ENCODE peak calls at places on chromosomes 12 and 14, in six cellular contexts. J is iPS DF 19.7; V is stimulated activated CD8-positive, alpha-beta memory T cell treated with anti-CD3 and anti-CD28 coated beads, Interleukin-7, amount 100 ng/mL, for 24 hours; Y is NCI-H1436 treated with DMSO at 0.1 percent for 48 hours; Z is progenitor cell of endocrine pancreas; O is kidney tubule cell. D is an unnamed sample.
A peak's percentile ranks its signal among the peaks of the same experiment; 100 is the strongest.

GRCh38 chr12:119328111-119328510 is 6.4 kb upstream of the CCDC60 start:
- DNase-seq in Z (no peak), V (no peak), J (peak; percentile 52), O (no peak), Y (no peak), D (no peak)

GRCh38 chr14:54908230-54908629 is 5.6 kb upstream of the GCH1 start:
- DNase-seq in Z (no peak), V (no peak), O (no peak), Y (no peak), J (no peak), D (no peak)

GRCh38 chr14:65989981-65990380 is 496.2 kb upstream of the CCDC196 start:
- DNase-seq in O (no peak), Z (no peak), Y (no peak), V (no peak), J (no peak), D (no peak)

GRCh38 chr12:116376354-116377193 is 99.1 kb upstream of the MED13L start:
- DNase-seq in O (peak; percentile 23), Z (no peak), Y (peak; percentile 45), J (no peak), V (no peak), D (no peak)

GRCh38 chr14:35506927-35507326 is 27.0 kb upstream of the INSM2 start:
- DNase-seq in Y (no peak), J (no peak), O (peak; percentile 35), V (no peak), Z (no peak), D (no peak)

GRCh38 chr12:47534695-47535094 is 171.1 kb downstream of the RPAP3 start:
- DNase-seq in J (no peak), O (no peak), V (no peak), Z (no peak), Y (no peak), D (no peak)

GRCh38 chr12:11593013-11593412 is 56.5 kb upstream of the ETV6 start:
- DNase-seq in O (no peak), V (no peak), Y (no peak), Z (no peak), J (no peak), D (no peak)

GRCh38 chr12:92395322-92395721 is 249.7 kb upstream of the BTG1 start:
- DNase-seq in Z (no peak), Y (no peak), O (no peak), J (no peak), V (no peak), D (no peak)

GRCh38 chr12:103841690-103842584 is 903 bp upstream of the NT5DC3 start:
- DNase-seq in V (peak; percentile 1), Z (peak; percentile 23), O (peak; percentile 97), Y (no peak), J (no peak), D (no peak)

GRCh38 chr12:131443019-131444000 is 267.6 kb upstream of the SFSWAP start:
- DNase-seq in Z (no peak), Y (no peak), J (no peak), O (no peak), V (no peak), D (no peak)

GRCh38 chr14:53055003-53055402 is 98.1 kb downstream of the DDHD1 start:
- DNase-seq in J (no peak), V (no peak), Z (no peak), Y (no peak), O (peak; percentile 54), D (peak; percentile 38)

GRCh38 chr14:97401714-97402113 is 604.5 kb downstream of the VRK1 start:
- DNase-seq in J (no peak), Y (no peak), Z (no peak), O (no peak), V (no peak), D (no peak)

GRCh38 chr14:105350450-105351244 is 36.1 kb downstream of the PACS2 start:
- DNase-seq in V (no peak), Y (no peak), J (no peak), O (no peak), Z (no peak), D (no peak)

GRCh38 chr12:103560604-103561101 is 26.4 kb upstream of the STAB2 start:
- DNase-seq in J (no peak), V (no peak), O (peak; percentile 100), Z (no peak), Y (no peak), D (no peak)

GRCh38 chr12:125683748-125684381 is 618.6 kb downstream of the AACS start:
- DNase-seq in J (peak; percentile 17), Z (peak; percentile 92), V (peak; percentile 12), O (peak; percentile 8), Y (no peak), D (peak; percentile 23)

GRCh38 chr14:56131865-56132830 is 13.9 kb downstream of the PELI2 start:
- DNase-seq in O (peak; percentile 10), Y (no peak), V (no peak), J (no peak), Z (no peak), D (no peak)

GRCh38 chr12:122785503-122785902 is 11.1 kb downstream of the CCDC62 start:
- DNase-seq in V (no peak), Y (no peak), O (no peak), J (no peak), Z (no peak), D (no peak)

GRCh38 chr12:53056901-53057300 is 7.0 kb downstream of the TNS2 start:
- DNase-seq in Y (no peak), J (no peak), O (no peak), V (no peak), Z (no peak), D (no peak)

GRCh38 chr14:75578786-75579781 is 664 bp downstream of the FLVCR2 start:
- DNase-seq in Y (no peak), Z (peak; percentile 10), V (no peak), O (peak; percentile 54), J (no peak), D (peak; percentile 49)

GRCh38 chr14:74563621-74564159 is 48.3 kb downstream of the LTBP2 start:
- DNase-seq in V (no peak), O (no peak), Y (no peak), Z (no peak), J (no peak), D (no peak)

GRCh38 chr14:58821421-58821820 is 183.7 kb downstream of the DACT1 start:
- DNase-seq in Y (no peak), V (no peak), J (no peak), O (peak; percentile 93), Z (no peak), D (no peak)

GRCh38 chr12:49537231-49537708 is 1.6 kb upstream of the KCNH3 start:
- DNase-seq in Y (no peak), Z (no peak), V (no peak), O (no peak), J (no peak), D (no peak)

GRCh38 chr12:114835031-114835430 is 151.1 kb upstream of the TBX3 start:
- DNase-seq in Z (no peak), Y (no peak), V (no peak), J (no peak), O (peak; percentile 28), D (no peak)

GRCh38 chr14:60090864-60091519 is 731 bp upstream of the PCNX4 start:
- DNase-seq in J (no peak), Y (peak; percentile 18), Z (no peak), O (peak; percentile 49), V (no peak), D (peak; percentile 21)

GRCh38 chr12:53824001-53824716 is 72.4 kb upstream of the CISTR start:
- DNase-seq in J (no peak), Y (no peak), O (no peak), V (no peak), Z (no peak), D (no peak)

GRCh38 chr14:38835874-38836273 is 267.2 kb downstream of the SEC23A start:
- DNase-seq in V (no peak), Y (no peak), Z (no peak), O (no peak), J (no peak), D (no peak)

GRCh38 chr12:57609091-57609780 is 2.0 kb upstream of the ARHGEF25 start:
- DNase-seq in J (no peak), Z (no peak), O (no peak), V (no peak), Y (no peak), D (no peak)

GRCh38 chr12:104669057-104669770 is 212.5 kb downstream of the CHST11 start:
- DNase-seq in J (no peak), O (no peak), Z (peak; percentile 15), Y (no peak), V (no peak), D (no peak)

D was measured in LNCaP clone FGC.